ENCODE peak calls at places on chromosome 9, in five cellular contexts. B is pancreas; K is stimulated activated naive CD8-positive, alpha-beta T cell treated with anti-CD3 and anti-CD28 coated beads, Interleukin-15, amount 100 ng/mL, for 72 hours; S is central memory CD8-positive, alpha-beta T cell; U is left ventricle myocardium superior. E is an unnamed sample.

GRCh38 chr9:1042466-1042865 is 7.7 kb upstream of the DMRT2 start:
- ATAC-seq in B (no peak), K (peak), S (no peak), U (no peak), E (peak)

GRCh38 chr9:88312517-88313103 is 75.6 kb upstream of the SPIN1 start:
- ATAC-seq in B (no peak), K (peak), S (no peak), U (no peak), E (no peak)

GRCh38 chr9:131860430-131860829 is 120.6 kb upstream of the RAPGEF1 start:
- ATAC-seq in B (no peak), K (no peak), S (no peak), U (no peak), E (no peak)

GRCh38 chr9:120507936-120508510 is 71.9 kb downstream of the CDK5RAP2 start:
- ATAC-seq in B (no peak), K (no peak), S (no peak), U (no peak), E (no peak)

GRCh38 chr9:37200572-37201005 is 80.2 kb downstream of the ZCCHC7 start:
- ATAC-seq in B (no peak), K (no peak), S (no peak), U (no peak), E (peak)

GRCh38 chr9:113705306-113705937 is 170.7 kb upstream of the ZNF618 start:
- ATAC-seq in B (peak), K (no peak), S (peak), U (no peak), E (no peak)

GRCh38 chr9:131095666-131096489 is 453 bp upstream of the AIF1L start:
- ATAC-seq in B (no peak), K (peak), S (no peak), U (no peak), E (no peak)

GRCh38 chr9:126719677-126720435 is 85.0 kb upstream of the ZBTB43 start:
- ATAC-seq in B (peak), K (peak), S (peak), U (peak), E (peak)

GRCh38 chr9:27487128-27487527 is 37.0 kb upstream of the IFNK start:
- ATAC-seq in B (no peak), K (no peak), S (no peak), U (no peak), E (no peak)

GRCh38 chr9:112041536-112042243 is 133.4 kb downstream of the SUSD1 start:
- ATAC-seq in B (peak), K (no peak), S (no peak), U (peak), E (no peak)

GRCh38 chr9:6924149-6924548 is 166.4 kb downstream of the KDM4C start:
- ATAC-seq in B (peak), K (no peak), S (no peak), U (no peak), E (no peak)

E was measured in activated CD4-positive, CD25-positive, alpha-beta regulatory T cell treated with anti-CD3 and anti-CD28 coated beads, Interleukin-2, amount 50 U/mL, for 24 hours.